ENCODE peak calls at places on chromosome 20, in seven cellular contexts. One of them, this sample, is unnamed.

GRCh38 chr20:41669708-41670263 is 51.6 kb upstream of the CHD6 start:
- DNase-seq in psoas muscle: no peak
- DNase-seq in heart right ventricle: no peak
- DNase-seq in astrocyte of the cerebellum: no peak
- DNase-seq in GM23338: peak
- DNase-seq in pancreas: no peak
- DNase-seq in mucosa of descending colon: no peak
- DNase-seq in this sample: no peak

GRCh38 chr20:53399592-53400335 is 193.9 kb downstream of the ZNF217 start:
- DNase-seq in psoas muscle: no peak
- DNase-seq in heart right ventricle: peak
- DNase-seq in astrocyte of the cerebellum: no peak
- DNase-seq in GM23338: no peak
- DNase-seq in pancreas: peak
- DNase-seq in mucosa of descending colon: no peak
- DNase-seq in this sample: no peak

GRCh38 chr20:32140603-32141002 is 31.1 kb downstream of the TM9SF4 start:
- DNase-seq in psoas muscle: no peak
- DNase-seq in heart right ventricle: no peak
- DNase-seq in astrocyte of the cerebellum: no peak
- DNase-seq in GM23338: no peak
- DNase-seq in pancreas: no peak
- DNase-seq in mucosa of descending colon: no peak
- DNase-seq in this sample: no peak

GRCh38 chr20:46251211-46251673 is 57.1 kb downstream of the CDH22 start:
- DNase-seq in psoas muscle: no peak
- DNase-seq in heart right ventricle: no peak
- DNase-seq in astrocyte of the cerebellum: no peak
- DNase-seq in GM23338: peak
- DNase-seq in pancreas: no peak
- DNase-seq in mucosa of descending colon: no peak
- DNase-seq in this sample: no peak

GRCh38 chr20:58293453-58293852 is 16.1 kb upstream of the RAB22A start:
- DNase-seq in psoas muscle: no peak
- DNase-seq in heart right ventricle: no peak
- DNase-seq in astrocyte of the cerebellum: no peak
- DNase-seq in GM23338: peak
- DNase-seq in pancreas: no peak
- DNase-seq in mucosa of descending colon: no peak
- DNase-seq in this sample: no peak

GRCh38 chr20:34251619-34252018 is 10.4 kb downstream of the ASIP start:
- DNase-seq in psoas muscle: no peak
- DNase-seq in heart right ventricle: no peak
- DNase-seq in astrocyte of the cerebellum: no peak
- DNase-seq in GM23338: no peak
- DNase-seq in pancreas: no peak
- DNase-seq in mucosa of descending colon: no peak
- DNase-seq in this sample: no peak

GRCh38 chr20:21161926-21162325 is 36.0 kb downstream of the KIZ start:
- DNase-seq in psoas muscle: no peak
- DNase-seq in heart right ventricle: no peak
- DNase-seq in astrocyte of the cerebellum: no peak
- DNase-seq in GM23338: no peak
- DNase-seq in pancreas: no peak
- DNase-seq in mucosa of descending colon: no peak
- DNase-seq in this sample: peak

GRCh38 chr20:31551581-31552081 is 37.4 kb downstream of the HM13 start:
- DNase-seq in psoas muscle: no peak
- DNase-seq in heart right ventricle: no peak
- DNase-seq in astrocyte of the cerebellum: no peak
- DNase-seq in GM23338: no peak
- DNase-seq in pancreas: no peak
- DNase-seq in mucosa of descending colon: no peak
- DNase-seq in this sample: no peak

GRCh38 chr20:37355252-37356180 is 9.6 kb downstream of the SRC start:
- DNase-seq in psoas muscle: no peak
- DNase-seq in heart right ventricle: no peak
- DNase-seq in astrocyte of the cerebellum: no peak
- DNase-seq in GM23338: no peak
- DNase-seq in pancreas: no peak
- DNase-seq in mucosa of descending colon: no peak
- DNase-seq in this sample: no peak

DNA sequence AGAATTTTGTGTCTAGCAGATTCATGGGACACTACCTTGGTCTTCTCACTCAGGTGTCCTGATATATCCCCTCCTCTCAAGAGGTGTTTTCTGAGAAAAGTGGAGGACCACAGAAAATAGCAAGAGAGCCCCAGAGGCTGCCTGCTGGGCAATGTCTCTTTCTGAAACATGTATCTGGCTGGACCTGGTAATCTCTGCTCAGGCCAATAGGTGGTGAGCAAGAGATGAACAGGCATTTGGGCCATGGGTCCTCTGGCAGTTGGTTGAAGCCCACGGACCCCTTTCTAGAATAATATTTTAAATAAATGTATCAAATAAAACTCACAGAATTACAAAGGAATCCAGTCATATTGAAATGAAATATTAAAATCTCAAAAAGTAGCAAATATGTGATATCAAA is 8.8 kb upstream of the THBD start:
- DNase-seq in psoas muscle: no peak
- DNase-seq in heart right ventricle: no peak
- DNase-seq in astrocyte of the cerebellum: no peak
- DNase-seq in GM23338: no peak
- DNase-seq in pancreas: no peak
- DNase-seq in mucosa of descending colon: no peak
- DNase-seq in this sample: no peak
- TF ChIP-seq CTCF in psoas muscle: peak
- TF ChIP-seq CTCF in heart right ventricle: no peak
- TF ChIP-seq CTCF in astrocyte of the cerebellum: peak
- TF ChIP-seq CTCF in GM23338: peak
- TF ChIP-seq CTCF in pancreas: no peak
- TF ChIP-seq CTCF in mucosa of descending colon: no peak
- TF ChIP-seq CTCF in this sample: peak

GRCh38 chr20:14208956-14209355 is 128.5 kb downstream of the FLRT3 start:
- DNase-seq in psoas muscle: no peak
- DNase-seq in heart right ventricle: no peak
- DNase-seq in astrocyte of the cerebellum: no peak
- DNase-seq in GM23338: no peak
- DNase-seq in pancreas: no peak
- DNase-seq in mucosa of descending colon: no peak
- DNase-seq in this sample: no peak

GRCh38 chr20:14203657-14204056 is 133.8 kb downstream of the FLRT3 start:
- DNase-seq in psoas muscle: no peak
- DNase-seq in heart right ventricle: no peak
- DNase-seq in astrocyte of the cerebellum: no peak
- DNase-seq in GM23338: no peak
- DNase-seq in pancreas: no peak
- DNase-seq in mucosa of descending colon: no peak
- DNase-seq in this sample: no peak

GRCh38 chr20:14210146-14210545 is 127.3 kb downstream of the FLRT3 start:
- DNase-seq in psoas muscle: no peak
- DNase-seq in heart right ventricle: no peak
- DNase-seq in astrocyte of the cerebellum: no peak
- DNase-seq in GM23338: no peak
- DNase-seq in pancreas: no peak
- DNase-seq in mucosa of descending colon: no peak
- DNase-seq in this sample: no peak

GRCh38 chr20:14207591-14207990 is 129.8 kb downstream of the FLRT3 start:
- DNase-seq in psoas muscle: no peak
- DNase-seq in heart right ventricle: no peak
- DNase-seq in astrocyte of the cerebellum: no peak
- DNase-seq in GM23338: no peak
- DNase-seq in pancreas: no peak
- DNase-seq in mucosa of descending colon: no peak
- DNase-seq in this sample: no peak
- H3K4me3 ChIP-seq in psoas muscle: no peak
- H3K4me3 ChIP-seq in heart right ventricle: no peak
- H3K4me3 ChIP-seq in astrocyte of the cerebellum: no peak
- H3K4me3 ChIP-seq in GM23338: no peak
- H3K4me3 ChIP-seq in pancreas: no peak
- H3K4me3 ChIP-seq in mucosa of descending colon: no peak
- H3K4me3 ChIP-seq in this sample: no peak

GRCh38 chr20:50720582-50720981 is 10.8 kb upstream of the PARD6B start:
- DNase-seq in psoas muscle: no peak
- DNase-seq in heart right ventricle: no peak
- DNase-seq in astrocyte of the cerebellum: no peak
- DNase-seq in GM23338: no peak
- DNase-seq in pancreas: no peak
- DNase-seq in mucosa of descending colon: no peak
- DNase-seq in this sample: no peak
- TF ChIP-seq CTCF in psoas muscle: no peak
- TF ChIP-seq CTCF in heart right ventricle: no peak
- TF ChIP-seq CTCF in astrocyte of the cerebellum: no peak
- TF ChIP-seq CTCF in GM23338: no peak
- TF ChIP-seq CTCF in pancreas: no peak
- TF ChIP-seq CTCF in mucosa of descending colon: no peak
- TF ChIP-seq CTCF in this sample: no peak

DNA sequence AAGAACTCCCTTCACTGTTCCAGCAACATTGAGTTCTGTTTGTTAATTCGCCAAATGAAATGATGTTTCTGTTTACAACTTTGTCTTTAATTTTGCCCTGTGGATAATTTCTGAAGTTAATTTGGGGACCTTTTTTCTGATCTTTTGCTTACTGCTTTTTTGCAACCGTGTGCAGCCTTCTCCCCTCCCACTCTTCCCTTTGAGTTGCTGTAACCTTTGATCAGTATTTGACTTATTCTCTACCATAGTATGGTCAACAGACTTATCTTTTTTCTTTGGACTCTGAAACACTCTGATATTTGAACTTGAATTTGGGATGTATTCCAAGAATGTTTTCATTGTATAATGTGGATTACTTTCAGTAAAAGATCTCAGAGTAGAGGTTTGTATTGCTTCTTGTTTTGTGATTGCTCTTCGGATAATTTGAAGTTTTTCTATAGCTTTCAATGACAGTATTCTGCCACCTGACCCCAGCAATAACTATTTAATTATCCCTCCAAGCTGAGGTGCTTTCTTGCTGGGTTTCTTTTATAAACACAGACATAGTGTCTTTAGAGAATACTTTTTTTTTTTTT is 46.2 kb downstream of the LRRN4 start:
- DNase-seq in psoas muscle: no peak
- DNase-seq in heart right ventricle: no peak
- DNase-seq in astrocyte of the cerebellum: no peak
- DNase-seq in GM23338: no peak
- DNase-seq in pancreas: no peak
- DNase-seq in mucosa of descending colon: no peak
- DNase-seq in this sample: no peak
- H3K4me3 ChIP-seq in psoas muscle: peak
- H3K4me3 ChIP-seq in heart right ventricle: peak
- H3K4me3 ChIP-seq in astrocyte of the cerebellum: peak
- H3K4me3 ChIP-seq in GM23338: peak
- H3K4me3 ChIP-seq in pancreas: no peak
- H3K4me3 ChIP-seq in mucosa of descending colon: no peak
- H3K4me3 ChIP-seq in this sample: peak

GRCh38 chr20:6674831-6675230 is 92.7 kb upstream of the BMP2 start:
- DNase-seq in psoas muscle: no peak
- DNase-seq in heart right ventricle: no peak
- DNase-seq in astrocyte of the cerebellum: no peak
- DNase-seq in GM23338: no peak
- DNase-seq in pancreas: no peak
- DNase-seq in mucosa of descending colon: no peak
- DNase-seq in this sample: no peak

GRCh38 chr20:6668546-6668945 is 98.9 kb upstream of the BMP2 start:
- DNase-seq in psoas muscle: no peak
- DNase-seq in heart right ventricle: no peak
- DNase-seq in astrocyte of the cerebellum: no peak
- DNase-seq in GM23338: no peak
- DNase-seq in pancreas: no peak
- DNase-seq in mucosa of descending colon: no peak
- DNase-seq in this sample: no peak

GRCh38 chr20:6678101-6678500 is 89.4 kb upstream of the BMP2 start:
- DNase-seq in psoas muscle: no peak
- DNase-seq in heart right ventricle: no peak
- DNase-seq in astrocyte of the cerebellum: no peak
- DNase-seq in GM23338: no peak
- DNase-seq in pancreas: no peak
- DNase-seq in mucosa of descending colon: no peak
- DNase-seq in this sample: no peak

GRCh38 chr20:6671829-6672228 is 95.7 kb upstream of the BMP2 start:
- DNase-seq in psoas muscle: no peak
- DNase-seq in heart right ventricle: no peak
- DNase-seq in astrocyte of the cerebellum: no peak
- DNase-seq in GM23338: no peak
- DNase-seq in pancreas: no peak
- DNase-seq in mucosa of descending colon: no peak
- DNase-seq in this sample: peak

DNA sequence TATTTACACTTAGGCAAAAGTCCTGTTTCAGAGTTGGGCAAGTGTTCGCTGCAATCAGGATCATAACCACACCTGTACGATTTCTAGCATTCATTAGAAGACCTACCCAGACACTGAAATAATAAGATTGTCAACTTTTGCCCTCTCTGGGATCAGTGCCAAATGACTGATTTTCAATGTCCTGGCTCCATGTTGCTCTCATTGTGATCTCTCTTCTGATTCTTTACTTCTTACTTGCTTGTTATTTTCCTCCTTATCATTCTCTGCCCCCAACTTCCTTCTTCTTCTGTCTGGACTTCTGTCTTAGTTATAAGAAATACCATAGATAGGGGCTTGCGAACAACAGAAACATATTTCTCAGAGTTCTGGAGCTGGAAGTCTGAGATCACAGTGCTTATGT is 94.4 kb upstream of the BMP2 start:
- DNase-seq in psoas muscle: no peak
- DNase-seq in heart right ventricle: no peak
- DNase-seq in astrocyte of the cerebellum: no peak
- DNase-seq in GM23338: no peak
- DNase-seq in pancreas: no peak
- DNase-seq in mucosa of descending colon: no peak
- DNase-seq in this sample: no peak
- TF ChIP-seq CTCF in psoas muscle: no peak
- TF ChIP-seq CTCF in heart right ventricle: no peak
- TF ChIP-seq CTCF in astrocyte of the cerebellum: no peak
- TF ChIP-seq CTCF in GM23338: no peak
- TF ChIP-seq CTCF in pancreas: no peak
- TF ChIP-seq CTCF in mucosa of descending colon: no peak
- TF ChIP-seq CTCF in this sample: no peak

GRCh38 chr20:4949833-4950178 is 51.5 kb downstream of the SLC23A2 start:
- DNase-seq in psoas muscle: no peak
- DNase-seq in heart right ventricle: no peak
- DNase-seq in astrocyte of the cerebellum: peak
- DNase-seq in GM23338: peak
- DNase-seq in pancreas: no peak
- DNase-seq in mucosa of descending colon: no peak
- DNase-seq in this sample: peak
- H3K4me3 ChIP-seq in psoas muscle: no peak
- H3K4me3 ChIP-seq in heart right ventricle: no peak
- H3K4me3 ChIP-seq in astrocyte of the cerebellum: no peak
- H3K4me3 ChIP-seq in GM23338: no peak
- H3K4me3 ChIP-seq in pancreas: no peak
- H3K4me3 ChIP-seq in mucosa of descending colon: no peak
- H3K4me3 ChIP-seq in this sample: no peak

GRCh38 chr20:62702886-62703852 is 5.5 kb upstream of the NTSR1 start:
- DNase-seq in psoas muscle: no peak
- DNase-seq in heart right ventricle: peak
- DNase-seq in astrocyte of the cerebellum: peak
- DNase-seq in GM23338: no peak
- DNase-seq in pancreas: no peak
- DNase-seq in mucosa of descending colon: no peak
- DNase-seq in this sample: peak
- TF ChIP-seq CTCF in psoas muscle: no peak
- TF ChIP-seq CTCF in heart right ventricle: no peak
- TF ChIP-seq CTCF in astrocyte of the cerebellum: no peak
- TF ChIP-seq CTCF in GM23338: no peak
- TF ChIP-seq CTCF in pancreas: no peak
- TF ChIP-seq CTCF in mucosa of descending colon: no peak
- TF ChIP-seq CTCF in this sample: peak

This sample was measured in cardiac fibroblast.